ENCODE peak calls at places on chromosomes 12 and 14, in five cellular contexts. G is stimulated activated CD8-positive, alpha-beta memory T cell treated with anti-CD3 and anti-CD28 coated beads, Interleukin-7, amount 100 ng/mL, for 1 hour; C is GM12864; I is effector memory CD8-positive, alpha-beta T cell; Q is stromal cell of bone marrow. K is an unnamed sample.
A peak's percentile ranks its signal among the peaks of the same experiment; 100 is the strongest.

GRCh38 chr12:108479364-108480070 is 35.6 kb upstream of the FICD start:
- DNase-seq in G (no peak), C (no peak), I (no peak), Q (no peak), K (no peak)

GRCh38 chr12:67483871-67484554 is 164.5 kb upstream of the DYRK2 start:
- DNase-seq in G (no peak), C (peak; percentile 47), I (no peak), Q (no peak), K (no peak)

GRCh38 chr14:85531141-85531593 is 1.2 kb downstream of the FLRT2 start:
- DNase-seq in G (no peak), C (no peak), I (no peak), Q (no peak), K (no peak)

GRCh38 chr14:22003471-22003870 is 329.9 kb upstream of the OR4E1 start:
- DNase-seq in G (no peak), C (no peak), I (no peak), Q (no peak), K (no peak)

GRCh38 chr12:117069126-117069788 is 30.0 kb downstream of the TESC start:
- DNase-seq in G (no peak), C (no peak), I (no peak), Q (no peak), K (no peak)

GRCh38 chr14:102164241-102164641 is 24.5 kb downstream of the WDR20 start:
- DNase-seq in G (no peak), C (no peak), I (no peak), Q (no peak), K (no peak)

GRCh38 chr14:101019541-101019940 is 116.0 kb upstream of the RTL1 start:
- DNase-seq in G (no peak), C (no peak), I (no peak), Q (no peak), K (no peak)

GRCh38 chr14:103727313-103728000 is 11.8 kb downstream of the ZFYVE21 start:
- DNase-seq in G (no peak), C (no peak), I (no peak), Q (no peak), K (no peak)